ENCODE peak calls at places on chromosome 4, in four cellular contexts. J is K562, N is A549, X is HepG2. V is an unnamed sample.

GRCh38 chr4:74283614-74284013 is 24.7 kb upstream of the EPGN start:
- DNase-seq in N (peak; percentile 38), X (no peak), J (no peak), V (peak; percentile 51)

GRCh38 chr4:165393704-165394103 is 14.9 kb downstream of the CPE start:
- DNase-seq in N (no peak), J (no peak), X (no peak), V (no peak)

GRCh38 chr4:6772223-6772928 is 10.2 kb upstream of the KIAA0232 start:
- DNase-seq in X (no peak), J (no peak), N (no peak), V (no peak)

GRCh38 chr4:38488891-38489861 is 174.8 kb upstream of the KLF3 start:
- DNase-seq in J (no peak), X (no peak), N (no peak), V (no peak)

GRCh38 chr4:77248805-77249204 is 91.8 kb downstream of the CCNG2 start:
- DNase-seq in X (peak; percentile 5), N (no peak), J (no peak), V (no peak)

GRCh38 chr4:154489558-154490260 is 1.9 kb downstream of the DCHS2 start:
- DNase-seq in X (no peak), N (no peak), J (no peak), V (no peak)

GRCh38 chr4:7890635-7891393 is 48.8 kb downstream of the AFAP1 start:
- DNase-seq in J (no peak), X (peak; percentile 56), N (peak; percentile 57), V (peak; percentile 92)

GRCh38 chr4:106126062-106126461 is 189.9 kb downstream of the TBCK start:
- DNase-seq in X (no peak), N (no peak), J (no peak), V (no peak)

GRCh38 chr4:105417624-105418023 is 56.2 kb downstream of the PPA2 start:
- DNase-seq in N (no peak), X (peak; percentile 85), J (no peak), V (peak; percentile 10)

GRCh38 chr4:86032476-86033022 is 327.3 kb downstream of the MAPK10 start:
- DNase-seq in J (no peak), N (no peak), X (no peak), V (peak; percentile 83)

GRCh38 chr4:183261953-183262775 is 57.9 kb downstream of the CLDN22 start:
- DNase-seq in J (peak; percentile 70), X (peak; percentile 76), N (peak; percentile 67), V (peak; percentile 80)
- TF ChIP-seq BHLHE40 in J (peak; percentile 37), X (no peak), N (no peak), V (no peak)

GRCh38 chr4:87427518-87427868 is 5.1 kb downstream of the NUDT9 start:
- DNase-seq in N (no peak), J (no peak), X (no peak), V (no peak)

GRCh38 chr4:87425711-87426110 is 3.3 kb downstream of the NUDT9 start:
- DNase-seq in X (no peak), J (no peak), N (no peak), V (no peak)

GRCh38 chr4:87426865-87427517 is 4.6 kb downstream of the NUDT9 start:
- DNase-seq in N (no peak), J (no peak), X (no peak), V (no peak)

GRCh38 chr4:87430038-87430437 is 7.7 kb downstream of the NUDT9 start:
- DNase-seq in X (no peak), N (no peak), J (no peak), V (no peak)

GRCh38 chr4:87428979-87429378 is 6.6 kb downstream of the NUDT9 start:
- DNase-seq in X (no peak), N (no peak), J (no peak), V (no peak)
- H3K4me1 ChIP-seq in X (peaks cover 52% of the 10 kb centered on the region), N (peaks cover 14% of the 10 kb centered on the region), J (peaks cover 8% of the 10 kb centered on the region), V (no peaks in the 10 kb centered on the region)

DNA sequence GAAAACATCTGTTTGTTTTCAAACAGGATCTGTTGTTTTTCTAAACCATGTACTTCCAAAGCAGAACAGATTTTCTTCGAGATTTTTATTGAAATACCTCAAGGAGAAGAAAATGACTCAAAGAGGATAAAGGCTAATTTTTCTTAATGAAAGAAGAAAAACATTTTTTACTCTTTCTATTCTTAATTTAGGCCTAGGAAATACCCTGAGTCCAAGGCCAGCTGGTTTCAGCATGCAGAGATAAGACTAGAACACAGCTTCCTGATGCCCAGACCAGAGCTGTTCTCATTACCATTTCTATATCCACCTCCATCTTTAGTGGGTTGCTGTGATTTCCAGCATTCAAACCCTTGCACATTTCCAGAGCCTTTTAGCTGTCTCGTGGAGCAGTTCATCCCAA is 18.3 kb downstream of the GAB1 start:
- DNase-seq in N (no peak), J (no peak), X (no peak), V (no peak)
- H3K4me2 ChIP-seq in N (no peak overlapping the region), J (no peak overlapping the region), X (no peak overlapping the region), V (peak overlapping the region; percentile 7)

GRCh38 chr4:149781150-149781549 is 34.5 kb downstream of the IQCM start:
- DNase-seq in X (no peak), J (no peak), N (peak; percentile 26), V (peak; percentile 80)
- TF ChIP-seq BHLHE40 in X (no peak), J (no peak), N (no peak), V (no peak)

GRCh38 chr4:101283436-101283835 is 63.9 kb downstream of the PPP3CA start:
- DNase-seq in J (no peak), N (no peak), X (no peak), V (no peak)
- H3K4me1 ChIP-seq in J (no peaks in the 10 kb centered on the region), N (peaks cover 61% of the 10 kb centered on the region), X (peaks cover 25% of the 10 kb centered on the region), V (peaks cover 2% of the 10 kb centered on the region)

GRCh38 chr4:159248383-159249178 is 145.7 kb downstream of the RAPGEF2 start:
- DNase-seq in J (no peak), N (peak; percentile 18), X (peak; percentile 47), V (peak; percentile 77)
- H3K4me2 ChIP-seq in J (no peak overlapping the region), N (peak overlapping the region; percentile 63), X (no peak overlapping the region), V (peak overlapping the region; percentile 69)

GRCh38 chr4:147360301-147360700 is 120.6 kb upstream of the EDNRA start:
- DNase-seq in J (no peak), N (no peak), X (no peak), V (peak; percentile 92)

GRCh38 chr4:147362868-147363440 is 117.9 kb upstream of the EDNRA start:
- DNase-seq in N (no peak), X (no peak), J (no peak), V (peak; percentile 77)

GRCh38 chr4:147366164-147366563 is 114.7 kb upstream of the EDNRA start:
- DNase-seq in N (no peak), J (no peak), X (no peak), V (no peak)

GRCh38 chr4:147361726-147362125 is 119.2 kb upstream of the EDNRA start:
- DNase-seq in X (no peak), N (peak; percentile 45), J (no peak), V (peak; percentile 92)

DNA sequence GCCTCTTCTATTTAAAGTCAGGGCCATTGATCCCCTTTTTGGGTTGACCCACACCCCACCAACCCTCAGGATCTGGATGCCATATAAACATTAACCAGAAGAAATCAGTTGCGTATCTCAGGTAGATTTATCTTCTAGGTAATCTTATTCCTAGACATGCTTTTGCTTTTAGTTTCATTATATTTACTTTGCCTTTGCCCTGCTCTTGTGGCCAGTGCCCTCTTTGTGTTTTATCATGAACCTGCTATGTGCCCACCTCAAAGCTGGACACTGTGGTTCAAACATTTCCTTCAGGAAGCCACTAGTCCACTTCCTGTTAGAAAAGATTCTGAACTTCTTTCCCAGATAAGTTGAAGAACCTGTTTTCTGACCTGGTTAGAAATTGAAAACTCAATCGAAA is 117.4 kb upstream of the EDNRA start:
- DNase-seq in N (no peak), X (no peak), J (no peak), V (no peak)
- TF ChIP-seq BHLHE40 in N (no peak), X (no peak), J (no peak), V (no peak)

GRCh38 chr4:146062325-146062715 is 113.2 kb upstream of the LSM6 start:
- DNase-seq in N (no peak), J (no peak), X (no peak), V (no peak)

GRCh38 chr4:146061610-146062324 is 113.8 kb upstream of the LSM6 start:
- DNase-seq in X (no peak), N (no peak), J (no peak), V (no peak)

GRCh38 chr4:146058531-146058930 is 117.0 kb upstream of the LSM6 start:
- DNase-seq in X (no peak), J (no peak), N (no peak), V (no peak)

GRCh38 chr4:146059153-146059552 is 116.4 kb upstream of the LSM6 start:
- DNase-seq in J (no peak), N (no peak), X (no peak), V (no peak)

DNA sequence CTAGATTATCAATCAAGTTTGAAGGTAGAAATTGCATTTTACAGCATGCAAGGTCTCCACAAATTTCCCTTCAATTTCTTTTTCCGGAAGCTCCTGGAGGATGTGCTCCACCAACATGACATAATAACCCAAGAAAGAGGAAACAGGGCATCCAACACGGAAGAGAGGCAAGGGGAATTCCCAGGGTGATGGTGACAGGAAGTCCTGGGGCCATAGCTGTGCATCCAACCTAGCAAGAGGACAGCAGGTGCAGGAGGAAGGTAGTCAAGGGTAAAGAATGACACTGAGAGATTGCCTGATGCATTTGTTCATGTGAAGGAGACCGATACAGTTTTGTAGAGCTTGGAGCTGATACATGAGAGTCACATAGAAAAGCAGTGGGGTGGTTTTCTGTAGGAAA is 115.7 kb upstream of the LSM6 start:
- DNase-seq in X (no peak), J (no peak), N (no peak), V (no peak)
- H3K4me1 ChIP-seq in X (no peaks in the 10 kb centered on the region), J (no peaks in the 10 kb centered on the region), N (no peaks in the 10 kb centered on the region), V (peaks cover under 1% of the 10 kb centered on the region)

DNA sequence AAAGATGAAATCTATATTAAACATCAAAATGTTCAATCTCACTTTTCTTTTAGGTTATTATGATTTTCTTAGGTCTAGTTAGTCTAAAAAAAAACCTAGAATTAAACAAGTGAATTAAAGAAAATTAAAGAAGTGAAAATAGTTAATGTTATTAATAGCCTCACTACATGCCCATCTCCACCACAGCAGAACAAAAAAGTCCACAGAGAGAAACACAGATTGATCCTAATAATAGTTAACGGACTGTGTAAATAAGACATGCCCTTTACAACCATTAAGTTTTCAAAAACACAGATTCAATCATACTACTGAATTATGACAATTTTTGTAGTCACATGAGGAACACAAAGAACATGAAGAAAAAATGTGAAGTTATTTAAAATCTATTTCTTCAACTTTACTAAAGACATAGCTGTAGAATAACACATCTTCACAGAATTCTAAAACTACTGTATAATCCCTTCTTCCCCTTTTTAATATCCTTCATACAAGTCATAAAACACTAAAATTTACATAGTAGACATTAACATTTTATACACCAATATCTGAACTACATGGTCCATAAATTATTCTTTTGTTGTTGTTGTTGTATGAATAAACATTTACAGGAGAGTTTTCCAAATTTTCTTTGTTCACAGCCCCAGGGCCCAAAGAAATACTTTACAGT is 15.3 kb downstream of the HELQ start:
- DNase-seq in J (no peak), N (no peak), X (no peak), V (no peak)
- H3K4me2 ChIP-seq in J (no peak overlapping the region), N (no peak overlapping the region), X (no peak overlapping the region), V (no peak overlapping the region)

GRCh38 chr4:109211671-109212070 is 90.8 kb downstream of the COL25A1 start:
- DNase-seq in N (no peak), X (no peak), J (no peak), V (peak; percentile 7)

GRCh38 chr4:109205186-109205585 is 97.3 kb downstream of the COL25A1 start:
- DNase-seq in X (no peak), J (no peak), N (no peak), V (no peak)

GRCh38 chr4:109206610-109207009 is 95.8 kb downstream of the COL25A1 start:
- DNase-seq in J (no peak), N (no peak), X (no peak), V (no peak)

GRCh38 chr4:109209647-109210046 is 92.8 kb downstream of the COL25A1 start:
- DNase-seq in X (no peak), N (no peak), J (no peak), V (no peak)

GRCh38 chr4:109207060-109207459 is 95.4 kb downstream of the COL25A1 start:
- DNase-seq in J (no peak), N (no peak), X (no peak), V (peak; percentile 71)
- TF ChIP-seq BHLHE40 in J (no peak), N (no peak), X (no peak), V (no peak)

V was measured in IMR-90.